ENCODE peak calls at places on chromosomes 11 and 22, in four cellular contexts. One of them, this sample, is unnamed.

GRCh38 chr11:119992171-119993051 is 145.5 kb downstream of the TRIM29 start:
- DNase-seq in HFF-Myc: no peak
- DNase-seq in heart right ventricle: no peak
- DNase-seq in epithelial cell of esophagus: no peak
- DNase-seq in this sample: no peak

GRCh38 chr22:32631507-32632245 is 157.1 kb downstream of the FBXO7 start:
- DNase-seq in HFF-Myc: no peak
- DNase-seq in heart right ventricle: no peak
- DNase-seq in epithelial cell of esophagus: no peak
- DNase-seq in this sample: peak; percentile 25

GRCh38 chr11:21635359-21635758 is 557.5 kb upstream of the ANO5 start:
- DNase-seq in HFF-Myc: no peak
- DNase-seq in heart right ventricle: no peak
- DNase-seq in epithelial cell of esophagus: no peak
- DNase-seq in this sample: no peak

GRCh38 chr11:12091957-12092558 is 18.3 kb upstream of the MICAL2 start:
- DNase-seq in HFF-Myc: no peak
- DNase-seq in heart right ventricle: no peak
- DNase-seq in epithelial cell of esophagus: no peak
- DNase-seq in this sample: peak; percentile 34

GRCh38 chr11:104151404-104152204 is 12.3 kb downstream of the PDGFD start:
- DNase-seq in HFF-Myc: no peak
- DNase-seq in heart right ventricle: no peak
- DNase-seq in epithelial cell of esophagus: peak; percentile 43
- DNase-seq in this sample: no peak

GRCh38 chr11:47488674-47489394 is 39.9 kb upstream of the RAPSN start:
- DNase-seq in HFF-Myc: no peak
- DNase-seq in heart right ventricle: no peak
- DNase-seq in epithelial cell of esophagus: no peak
- DNase-seq in this sample: no peak

GRCh38 chr11:130212431-130212961 is 52.9 kb downstream of the ST14 start:
- DNase-seq in HFF-Myc: no peak
- DNase-seq in heart right ventricle: no peak
- DNase-seq in epithelial cell of esophagus: no peak
- DNase-seq in this sample: no peak

GRCh38 chr11:45023065-45023365 is 72.3 kb upstream of the TP53I11 start:
- DNase-seq in HFF-Myc: no peak
- DNase-seq in heart right ventricle: no peak
- DNase-seq in epithelial cell of esophagus: no peak
- DNase-seq in this sample: no peak

GRCh38 chr11:18063131-18063530 is 17.1 kb upstream of the TPH1 start:
- DNase-seq in HFF-Myc: no peak
- DNase-seq in heart right ventricle: no peak
- DNase-seq in epithelial cell of esophagus: no peak
- DNase-seq in this sample: no peak

GRCh38 chr11:94553938-94554337 is 10.2 kb downstream of the FUT4 start:
- DNase-seq in HFF-Myc: peak; percentile 85
- DNase-seq in heart right ventricle: no peak
- DNase-seq in epithelial cell of esophagus: peak; percentile 67
- DNase-seq in this sample: peak; percentile 40

GRCh38 chr11:11988099-11988651 is 20.3 kb downstream of the DKK3 start:
- DNase-seq in HFF-Myc: no peak
- DNase-seq in heart right ventricle: no peak
- DNase-seq in epithelial cell of esophagus: peak; percentile 52
- DNase-seq in this sample: peak; percentile 81

GRCh38 chr11:27120211-27120610 is 79.6 kb downstream of the BBOX1 start:
- DNase-seq in HFF-Myc: no peak
- DNase-seq in heart right ventricle: no peak
- DNase-seq in epithelial cell of esophagus: no peak
- DNase-seq in this sample: no peak

GRCh38 chr11:86938900-86939880 is 16.0 kb downstream of the FZD4 start:
- DNase-seq in HFF-Myc: no peak
- DNase-seq in heart right ventricle: no peak
- DNase-seq in epithelial cell of esophagus: peak; percentile 57
- DNase-seq in this sample: peak; percentile 77

GRCh38 chr22:32971252-32971651 is 86.9 kb downstream of the SYN3 start:
- DNase-seq in HFF-Myc: no peak
- DNase-seq in heart right ventricle: no peak
- DNase-seq in epithelial cell of esophagus: no peak
- DNase-seq in this sample: peak; percentile 29

GRCh38 chr22:48333323-48333763 is 1494.3 kb downstream of the BRD1 start:
- DNase-seq in HFF-Myc: no peak
- DNase-seq in heart right ventricle: no peak
- DNase-seq in epithelial cell of esophagus: no peak
- DNase-seq in this sample: no peak

GRCh38 chr22:31106001-31106571 is 1.3 kb downstream of the SELENOM start:
- DNase-seq in HFF-Myc: no peak
- DNase-seq in heart right ventricle: peak; percentile 13
- DNase-seq in epithelial cell of esophagus: no peak
- DNase-seq in this sample: peak; percentile 26

GRCh38 chr11:15764948-15765347 is 591.4 kb downstream of the SOX6 start:
- DNase-seq in HFF-Myc: no peak
- DNase-seq in heart right ventricle: no peak
- DNase-seq in epithelial cell of esophagus: peak; percentile 90
- DNase-seq in this sample: no peak

GRCh38 chr11:72343159-72343756 is 91.1 kb downstream of the CLPB start:
- DNase-seq in HFF-Myc: no peak
- DNase-seq in heart right ventricle: no peak
- DNase-seq in epithelial cell of esophagus: no peak
- DNase-seq in this sample: no peak

GRCh38 chr11:71525188-71525937 is 1.7 kb upstream of the KRTAP5-7 start:
- DNase-seq in HFF-Myc: no peak
- DNase-seq in heart right ventricle: no peak
- DNase-seq in epithelial cell of esophagus: no peak
- DNase-seq in this sample: no peak

GRCh38 chr11:78647986-78648875 is 73.6 kb upstream of the NARS2 start:
- DNase-seq in HFF-Myc: no peak
- DNase-seq in heart right ventricle: no peak
- DNase-seq in epithelial cell of esophagus: no peak
- DNase-seq in this sample: no peak

GRCh38 chr11:10488581-10489443 is 33.7 kb downstream of the AMPD3 start:
- DNase-seq in HFF-Myc: no peak
- DNase-seq in heart right ventricle: no peak
- DNase-seq in epithelial cell of esophagus: peak; percentile 99
- DNase-seq in this sample: no peak

GRCh38 chr11:18836415-18836814 is 44.8 kb upstream of the PTPN5 start:
- DNase-seq in HFF-Myc: no peak
- DNase-seq in heart right ventricle: no peak
- DNase-seq in epithelial cell of esophagus: peak; percentile 44
- DNase-seq in this sample: no peak

GRCh38 chr22:17410576-17410975 is 41.3 kb downstream of the CECR2 start:
- DNase-seq in HFF-Myc: no peak
- DNase-seq in heart right ventricle: no peak
- DNase-seq in epithelial cell of esophagus: no peak
- DNase-seq in this sample: no peak

GRCh38 chr11:103683581-103683980 is 352.9 kb upstream of the DDI1 start:
- DNase-seq in HFF-Myc: no peak
- DNase-seq in heart right ventricle: no peak
- DNase-seq in epithelial cell of esophagus: no peak
- DNase-seq in this sample: no peak

GRCh38 chr11:134254433-134254832 is 1.1 kb downstream of the ACAD8 start:
- DNase-seq in HFF-Myc: no peak
- DNase-seq in heart right ventricle: no peak
- DNase-seq in epithelial cell of esophagus: no peak
- DNase-seq in this sample: no peak

GRCh38 chr11:134257101-134257500 is 3.7 kb downstream of the ACAD8 start:
- DNase-seq in HFF-Myc: no peak
- DNase-seq in heart right ventricle: no peak
- DNase-seq in epithelial cell of esophagus: no peak
- DNase-seq in this sample: no peak

GRCh38 chr11:134250675-134251074 is 2.5 kb downstream of the THYN1 start:
- DNase-seq in HFF-Myc: no peak
- DNase-seq in heart right ventricle: no peak
- DNase-seq in epithelial cell of esophagus: no peak
- DNase-seq in this sample: no peak

GRCh38 chr11:134252539-134253188 is 488 bp downstream of the THYN1 start:
- DNase-seq in HFF-Myc: no peak
- DNase-seq in heart right ventricle: no peak
- DNase-seq in epithelial cell of esophagus: peak; percentile 45
- DNase-seq in this sample: peak; percentile 65

DNA sequence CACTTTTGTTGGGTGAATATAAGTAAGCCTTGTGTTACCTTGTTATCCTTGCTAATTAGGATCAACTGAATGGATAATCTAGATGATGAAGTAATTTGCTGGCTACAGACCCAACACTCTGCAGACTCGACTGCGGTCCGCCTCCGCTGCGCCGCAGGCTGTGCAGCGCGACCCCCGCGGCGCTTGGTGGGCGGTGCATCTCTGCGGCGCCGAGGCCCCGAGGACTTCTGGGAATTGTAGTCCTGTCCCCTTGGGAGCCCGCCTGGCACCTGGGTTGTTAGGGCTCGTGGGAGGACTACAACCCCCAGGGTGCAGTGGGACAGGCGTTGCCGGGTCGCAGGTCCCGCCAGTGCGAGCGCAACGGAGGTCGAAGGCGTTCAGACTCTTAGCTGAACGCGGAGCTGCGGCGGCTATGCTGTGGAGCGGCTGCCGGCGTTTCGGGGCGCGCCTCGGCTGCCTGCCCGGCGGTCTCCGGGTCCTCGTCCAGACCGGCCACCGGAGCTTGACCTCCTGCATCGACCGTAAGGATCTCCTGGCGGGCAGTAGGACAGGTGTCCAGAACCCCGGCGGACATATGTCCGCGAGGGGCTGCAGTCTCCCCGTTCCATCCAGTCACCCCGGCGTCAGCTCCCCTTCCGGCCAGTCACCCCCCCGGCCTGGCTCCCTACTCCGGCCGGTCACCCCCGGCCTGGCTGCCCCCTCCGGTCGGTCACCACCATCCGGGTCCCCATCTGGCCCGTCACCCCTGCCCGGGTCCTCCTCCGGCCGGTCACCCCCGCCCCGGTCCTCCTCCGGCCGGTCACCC is at the start of the genes ACAD8 and THYN1:
- DNase-seq in HFF-Myc: peak; percentile 89
- DNase-seq in heart right ventricle: peak; percentile 96
- DNase-seq in epithelial cell of esophagus: peak; percentile 98
- DNase-seq in this sample: peak; percentile 96
- TF ChIP-seq CTCF in HFF-Myc: no peak
- TF ChIP-seq CTCF in heart right ventricle: peak; percentile 12
- TF ChIP-seq CTCF in epithelial cell of esophagus: no peak
- TF ChIP-seq CTCF in this sample: peak; percentile 38

DNA sequence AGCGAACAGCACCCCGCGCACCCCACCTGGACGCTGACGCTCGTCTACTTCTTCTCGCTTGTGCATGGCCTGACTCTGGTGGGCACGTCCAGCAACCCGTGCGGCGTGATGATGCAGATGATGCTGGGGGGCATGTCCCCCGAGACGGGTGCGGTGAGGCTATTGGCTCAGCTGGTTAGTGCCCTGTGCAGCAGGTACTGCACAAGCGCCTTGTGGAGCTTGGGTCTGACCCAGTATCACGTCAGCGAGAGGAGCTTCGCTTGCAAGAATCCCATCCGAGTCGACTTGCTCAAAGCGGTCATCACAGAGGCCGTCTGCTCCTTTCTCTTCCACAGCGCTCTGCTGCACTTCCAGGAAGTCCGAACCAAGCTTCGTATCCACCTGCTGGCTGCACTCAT is 440 bp downstream of the AQP11 start:
- DNase-seq in HFF-Myc: no peak
- DNase-seq in heart right ventricle: peak; percentile 30
- DNase-seq in epithelial cell of esophagus: peak; percentile 37
- DNase-seq in this sample: peak; percentile 36
- TF ChIP-seq CTCF in HFF-Myc: no peak
- TF ChIP-seq CTCF in heart right ventricle: no peak
- TF ChIP-seq CTCF in epithelial cell of esophagus: no peak
- TF ChIP-seq CTCF in this sample: no peak

GRCh38 chr11:66265531-66266377 is 2.7 kb upstream of the RAB1B start:
- DNase-seq in HFF-Myc: no peak
- DNase-seq in heart right ventricle: no peak
- DNase-seq in epithelial cell of esophagus: no peak
- DNase-seq in this sample: no peak

GRCh38 chr11:66264383-66264782 is 4.1 kb upstream of the RAB1B start:
- DNase-seq in HFF-Myc: no peak
- DNase-seq in heart right ventricle: no peak
- DNase-seq in epithelial cell of esophagus: no peak
- DNase-seq in this sample: no peak

GRCh38 chr11:66263785-66264184 is 4.7 kb upstream of the RAB1B start:
- DNase-seq in HFF-Myc: no peak
- DNase-seq in heart right ventricle: no peak
- DNase-seq in epithelial cell of esophagus: no peak
- DNase-seq in this sample: no peak

GRCh38 chr11:66266378-66267038 is 1.9 kb upstream of the RAB1B start:
- DNase-seq in HFF-Myc: no peak
- DNase-seq in heart right ventricle: no peak
- DNase-seq in epithelial cell of esophagus: no peak
- DNase-seq in this sample: no peak

DNA sequence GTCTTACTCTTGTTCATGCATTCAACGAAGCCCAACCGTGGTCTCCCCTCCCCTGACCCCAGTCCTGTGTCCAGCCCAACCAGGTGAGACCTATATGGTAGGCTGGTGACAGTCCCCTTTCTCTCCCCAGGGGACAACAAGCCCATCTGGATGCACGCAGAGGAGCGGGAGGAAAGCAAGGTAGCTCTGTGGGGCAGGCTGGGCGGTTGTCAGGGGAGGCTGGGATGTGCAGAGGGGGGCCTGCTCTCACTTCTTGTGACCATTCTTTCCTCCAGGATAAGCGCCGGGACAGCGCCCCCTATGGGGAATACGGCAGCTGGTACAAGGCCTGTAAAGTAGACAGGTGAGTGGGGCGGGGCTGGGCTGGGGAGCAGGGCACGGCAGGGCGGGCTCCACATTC is 3.5 kb upstream of the RAB1B start:
- DNase-seq in HFF-Myc: no peak
- DNase-seq in heart right ventricle: no peak
- DNase-seq in epithelial cell of esophagus: peak; percentile 51
- DNase-seq in this sample: no peak
- TF ChIP-seq CTCF in HFF-Myc: peak; percentile 56
- TF ChIP-seq CTCF in heart right ventricle: no peak
- TF ChIP-seq CTCF in epithelial cell of esophagus: peak; percentile 51
- TF ChIP-seq CTCF in this sample: no peak

GRCh38 chr22:44091021-44091721 is 67.1 kb downstream of the PARVB start:
- DNase-seq in HFF-Myc: no peak
- DNase-seq in heart right ventricle: no peak
- DNase-seq in epithelial cell of esophagus: peak; percentile 46
- DNase-seq in this sample: no peak
- TF ChIP-seq CTCF in HFF-Myc: peak; percentile 38
- TF ChIP-seq CTCF in heart right ventricle: no peak
- TF ChIP-seq CTCF in epithelial cell of esophagus: peak; percentile 41
- TF ChIP-seq CTCF in this sample: peak; percentile 48

GRCh38 chr22:50461536-50461935 is 13.3 kb downstream of the SBF1 start:
- DNase-seq in HFF-Myc: no peak
- DNase-seq in heart right ventricle: no peak
- DNase-seq in epithelial cell of esophagus: no peak
- DNase-seq in this sample: no peak

GRCh38 chr22:50460942-50461341 is 13.9 kb downstream of the SBF1 start:
- DNase-seq in HFF-Myc: no peak
- DNase-seq in heart right ventricle: no peak
- DNase-seq in epithelial cell of esophagus: peak; percentile 84
- DNase-seq in this sample: no peak

GRCh38 chr22:50461979-50462540 is 12.8 kb downstream of the SBF1 start:
- DNase-seq in HFF-Myc: no peak
- DNase-seq in heart right ventricle: no peak
- DNase-seq in epithelial cell of esophagus: no peak
- DNase-seq in this sample: no peak

GRCh38 chr22:50459016-50459415 is 15.8 kb downstream of the SBF1 start:
- DNase-seq in HFF-Myc: no peak
- DNase-seq in heart right ventricle: no peak
- DNase-seq in epithelial cell of esophagus: no peak
- DNase-seq in this sample: no peak

GRCh38 chr22:50459443-50460140 is 15.2 kb downstream of the SBF1 start:
- DNase-seq in HFF-Myc: no peak
- DNase-seq in heart right ventricle: no peak
- DNase-seq in epithelial cell of esophagus: no peak
- DNase-seq in this sample: no peak
- TF ChIP-seq CTCF in HFF-Myc: no peak
- TF ChIP-seq CTCF in heart right ventricle: no peak
- TF ChIP-seq CTCF in epithelial cell of esophagus: no peak
- TF ChIP-seq CTCF in this sample: no peak

This sample was measured in fibroblast of villous mesenchyme.